ENCODE peak calls at places on chromosomes 5 and 9, in six cellular contexts. D is ACHN; S is AG08396; R is CD8-positive, alpha-beta T cell; X is NCI-H510A treated with DMSO at 0.1 percent for 48 hours; V is choroid plexus epithelial cell. C is an unnamed sample.

GRCh38 chr9:113484258-113484730 is 20.8 kb downstream of the RGS3 start:
- DNase-seq in S (no peak), V (no peak), X (no peak), R (no peak), D (no peak), C (no peak)

GRCh38 chr9:70438341-70438924 is 24.0 kb upstream of the KLF9 start:
- DNase-seq in R (no peak), X (no peak), V (peak; percentile 96), D (peak; percentile 17), S (peak; percentile 15), C (peak; percentile 73)

GRCh38 chr5:96093340-96093739 is 131.7 kb upstream of the ELL2 start:
- DNase-seq in S (no peak), D (no peak), X (no peak), V (no peak), R (no peak), C (no peak)

GRCh38 chr5:112228672-112229071 is 190.4 kb downstream of the EPB41L4A start:
- DNase-seq in D (peak; percentile 91), V (peak; percentile 50), S (peak; percentile 43), R (no peak), X (peak; percentile 14), C (peak; percentile 65)

GRCh38 chr9:124257070-124257864 is 482 bp upstream of the NEK6 start:
- DNase-seq in X (no peak), S (no peak), V (no peak), R (no peak), D (peak; percentile 42), C (peak; percentile 57)

GRCh38 chr9:129964901-129965734 is 77.9 kb downstream of the FNBP1 start:
- DNase-seq in D (no peak), R (no peak), S (peak; percentile 45), X (no peak), V (peak; percentile 61), C (peak; percentile 34)

GRCh38 chr5:114561415-114561814 is 199.5 kb downstream of the KCNN2 start:
- DNase-seq in R (no peak), D (no peak), V (no peak), S (no peak), X (no peak), C (no peak)

GRCh38 chr5:87119588-87119987 is 148.1 kb upstream of the RASA1 start:
- DNase-seq in V (no peak), R (no peak), D (no peak), S (no peak), X (no peak), C (no peak)

GRCh38 chr5:176631383-176631970 is 1.0 kb downstream of the EIF4E1B start:
- DNase-seq in D (no peak), V (no peak), S (no peak), R (no peak), X (no peak), C (no peak)

GRCh38 chr5:168334161-168335094 is 43.0 kb downstream of the WWC1 start:
- DNase-seq in X (no peak), R (no peak), V (peak; percentile 85), S (peak; percentile 84), D (peak; percentile 85), C (no peak)

GRCh38 chr9:28456886-28457285 is 883.6 kb upstream of the C9orf72 start:
- DNase-seq in S (no peak), X (no peak), R (no peak), D (no peak), V (no peak), C (no peak)

GRCh38 chr9:3794005-3794404 is 268.2 kb upstream of the RFX3 start:
- DNase-seq in V (peak; percentile 62), R (no peak), X (peak; percentile 67), D (no peak), S (no peak), C (peak; percentile 38)

GRCh38 chr9:115006660-115007059 is 76.3 kb upstream of the TNFSF8 start:
- DNase-seq in R (no peak), S (peak; percentile 32), D (no peak), X (no peak), V (peak; percentile 76), C (peak; percentile 84)